ENCODE peak calls at places on chromosomes 13 and 19, in seven cellular contexts. A, J, K, H, E, L and O are unnamed samples.

GRCh38 chr19:35179830-35180229 is 25.3 kb downstream of the FXYD5 start:
- DNase-seq in L (no peak), E (no peak), A (no peak), J (no peak), H (no peak), K (no peak), O (no peak)

GRCh38 chr19:623974-624373 is 9.4 kb downstream of the POLRMT start:
- DNase-seq in H (no peak), K (no peak), J (no peak), E (no peak), A (no peak), L (no peak), O (no peak)

GRCh38 chr13:33665776-33666175 is 152.2 kb upstream of the RFC3 start:
- DNase-seq in E (no peak), K (no peak), A (no peak), H (no peak), J (no peak), L (no peak), O (no peak)

GRCh38 chr13:41767801-41768200 is 193.1 kb downstream of the VWA8 start:
- DNase-seq in K (no peak), H (no peak), A (no peak), J (no peak), L (no peak), E (no peak), O (no peak)

GRCh38 chr13:23020246-23020843 is 160.4 kb upstream of the SGCG start:
- DNase-seq in J (no peak), E (peak; percentile 26), A (peak; percentile 38), K (no peak), L (no peak), H (no peak), O (peak; percentile 52)

GRCh38 chr19:28961772-28962500 is 251.0 kb downstream of the UQCRFS1 start:
- DNase-seq in H (no peak), J (no peak), K (no peak), L (no peak), E (no peak), A (no peak), O (no peak)

GRCh38 chr13:29925457-29925856 is 75.0 kb upstream of the UBL3 start:
- DNase-seq in L (no peak), J (peak; percentile 81), E (peak; percentile 82), A (peak; percentile 50), K (peak; percentile 30), H (no peak), O (peak; percentile 90)

GRCh38 chr19:56837492-56837891 is 3.0 kb downstream of the PEG3 start:
- DNase-seq in E (peak; percentile 77), L (peak; percentile 63), A (peak; percentile 68), H (no peak), J (peak; percentile 71), K (peak; percentile 76), O (peak; percentile 86)

GRCh38 chr19:35248310-35249145 is at the start of gene LSR:
- DNase-seq in K (no peak), J (peak; percentile 92), H (peak; percentile 96), A (no peak), L (peak; percentile 95), E (no peak), O (peak; percentile 95)

GRCh38 chr19:29315566-29315965 is 102.6 kb upstream of the UQCRFS1 start:
- DNase-seq in K (no peak), L (no peak), A (no peak), J (no peak), E (no peak), H (no peak), O (no peak)

GRCh38 chr13:100636441-100636840 is 38.2 kb downstream of the TMTC4 start:
- DNase-seq in E (no peak), J (no peak), L (no peak), H (no peak), A (no peak), K (no peak), O (no peak)

GRCh38 chr19:4279530-4280422 is 710 bp downstream of the SHD start:
- DNase-seq in E (no peak), J (no peak), A (peak; percentile 61), K (no peak), H (no peak), L (no peak), O (no peak)
- TF ChIP-seq CTCF in E (no peak), J (no peak), A (no peak), K (no peak), H (no peak), L (no peak), O (no peak)

DNA sequence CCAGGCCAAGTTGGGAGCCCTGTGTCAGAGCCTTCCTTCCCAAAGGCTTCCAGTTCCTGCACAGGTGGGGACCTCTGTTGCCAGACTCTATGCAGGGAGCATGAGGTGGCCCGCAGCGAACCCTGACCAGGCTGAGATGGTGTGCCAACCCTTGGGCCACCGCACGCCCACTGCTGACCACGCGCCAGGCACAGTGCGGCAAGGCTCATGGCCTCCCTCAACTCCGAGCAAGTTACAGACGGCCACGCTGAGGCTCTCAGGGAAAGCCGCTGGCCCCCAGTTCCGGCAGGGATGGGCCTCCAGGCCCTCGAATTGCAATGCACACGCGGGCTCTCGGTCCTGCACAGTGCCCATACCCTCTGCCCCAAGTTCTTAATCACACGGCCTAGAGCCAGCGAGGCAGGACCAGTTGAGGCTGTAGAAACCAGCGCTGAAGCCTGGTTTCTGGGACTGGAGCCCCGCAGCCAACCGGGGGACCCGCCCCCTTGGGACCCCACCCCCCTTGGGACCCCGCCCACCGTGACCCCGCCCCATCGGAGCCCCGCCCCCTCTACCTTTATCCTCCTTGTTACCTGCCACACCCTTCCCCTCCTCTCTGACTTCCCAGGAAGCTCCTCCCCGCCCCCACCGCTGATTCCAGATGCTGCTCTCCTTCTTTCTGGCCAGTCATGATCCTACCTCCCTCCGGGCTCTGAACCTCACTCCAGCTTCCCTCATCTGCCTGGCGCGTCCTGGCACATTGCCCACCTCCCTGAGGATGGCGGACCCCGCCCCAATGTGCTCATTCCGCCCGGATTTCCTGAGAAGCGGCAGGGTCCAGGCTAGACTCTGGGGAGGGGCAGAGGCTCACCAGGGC is 6.0 kb downstream of the PEX11G start:
- DNase-seq in E (no peak), A (peak; percentile 91), L (peak; percentile 82), H (peak; percentile 86), K (peak; percentile 49), J (peak; percentile 68), O (no peak)
- H3K4me1 ChIP-seq in E (no peaks in the 10 kb centered on the region), A (no peaks in the 10 kb centered on the region), L (peaks cover 7% of the 10 kb centered on the region), H (peaks cover 17% of the 10 kb centered on the region), K (peaks cover 11% of the 10 kb centered on the region), J (peaks cover 22% of the 10 kb centered on the region), O (no peaks in the 10 kb centered on the region)

GRCh38 chr19:39445258-39446071 is at the start of gene SUPT5H:
- DNase-seq in K (peak; percentile 96), H (peak; percentile 98), E (peak; percentile 97), J (peak; percentile 98), L (peak; percentile 99), A (peak; percentile 96), O (peak; percentile 98)
- TF ChIP-seq CTCF in K (no peak), H (no peak), E (no peak), J (no peak), L (no peak), A (no peak), O (no peak)

DNA sequence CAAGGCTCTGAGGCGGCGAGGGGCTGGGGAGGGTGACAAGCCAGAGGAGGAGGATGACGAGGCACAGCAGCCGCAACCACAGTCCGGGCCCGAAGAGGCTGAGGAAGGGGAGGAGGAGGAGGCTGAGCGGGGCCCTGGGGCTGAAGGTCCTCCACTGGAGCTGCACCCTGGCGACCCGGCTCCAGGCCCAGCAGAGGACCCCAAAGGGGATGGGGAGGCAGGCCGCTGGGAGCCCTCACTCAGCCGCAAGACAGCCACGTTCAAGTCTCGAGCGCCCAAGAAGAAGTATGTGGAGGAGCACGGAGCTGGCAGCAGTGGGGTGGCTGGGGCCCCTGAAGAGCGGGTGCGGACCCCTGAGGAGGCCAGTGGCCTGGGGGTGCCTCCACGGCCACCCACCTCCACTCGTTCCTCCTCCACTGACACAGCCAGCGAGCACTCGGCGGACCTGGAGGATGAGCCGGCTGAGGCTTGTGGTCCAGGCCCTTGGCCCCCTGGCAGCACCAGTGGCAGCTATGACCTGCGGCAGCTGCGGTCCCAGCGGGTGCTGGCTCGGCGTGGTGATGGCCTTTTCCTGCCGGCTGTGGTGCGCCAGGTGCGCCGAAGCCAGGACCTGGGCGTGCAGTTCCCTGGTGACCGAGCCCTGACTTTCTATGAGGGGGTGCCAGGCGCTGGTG is 2.9 kb downstream of the CIC start:
- DNase-seq in K (no peak), A (no peak), E (no peak), J (no peak), L (no peak), H (peak; percentile 51), O (no peak)
- H3K4me1 ChIP-seq in K (peaks cover 59% of the 10 kb centered on the region), A (peaks cover 18% of the 10 kb centered on the region), E (peaks cover 5% of the 10 kb centered on the region), J (peaks cover 48% of the 10 kb centered on the region), L (peaks cover 28% of the 10 kb centered on the region), H (peaks cover 14% of the 10 kb centered on the region), O (peaks cover 63% of the 10 kb centered on the region)

GRCh38 chr19:49497047-49497789 is 984 bp downstream of the RPS11 start:
- DNase-seq in E (no peak), L (peak; percentile 89), J (peak; percentile 89), K (peak; percentile 32), A (peak; percentile 68), H (no peak), O (no peak)

GRCh38 chr19:49497790-49498106 is 1.5 kb downstream of the RPS11 start:
- DNase-seq in K (no peak), H (no peak), E (no peak), L (no peak), J (no peak), A (no peak), O (no peak)

GRCh38 chr19:49498475-49498874 is 2.2 kb downstream of the RPS11 start:
- DNase-seq in E (no peak), K (no peak), A (no peak), H (no peak), L (no peak), J (no peak), O (no peak)

GRCh38 chr19:49499030-49499670 is 2.9 kb downstream of the RPS11 start:
- DNase-seq in L (no peak), K (no peak), E (no peak), A (no peak), H (no peak), J (no peak), O (no peak)

DNA sequence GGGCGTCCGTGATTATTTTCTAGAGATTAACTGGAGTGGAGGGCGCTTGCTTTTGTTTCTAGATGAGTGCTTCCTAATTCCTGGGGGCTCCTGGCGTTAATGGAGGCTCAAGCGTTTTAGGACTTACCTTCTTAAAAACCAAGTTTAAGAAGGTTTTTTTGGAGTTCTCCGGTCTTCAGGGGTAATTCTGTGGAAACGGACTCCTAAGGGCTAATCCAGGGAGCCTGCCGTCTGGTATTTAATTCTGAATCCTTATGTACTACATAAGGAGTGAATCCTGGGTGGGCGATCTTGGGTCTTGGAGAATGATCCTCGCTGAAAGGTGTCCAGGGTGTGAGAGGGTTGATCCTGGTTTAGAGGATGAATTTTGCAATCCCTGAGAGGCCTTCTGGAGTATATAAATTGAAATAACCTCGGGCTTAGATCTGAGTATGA is 357 bp downstream of the RPS11 start:
- DNase-seq in K (no peak), E (no peak), J (no peak), L (no peak), A (no peak), H (no peak), O (no peak)
- TF ChIP-seq CTCF in K (no peak), E (no peak), J (no peak), L (no peak), A (no peak), H (no peak), O (no peak)